ENCODE peak calls at places on chromosomes 5 and 9, in ten cellular contexts. One of them, this sample, is unnamed.

GRCh38 chr9:131728961-131729360 is 10.9 kb downstream of the RAPGEF1 start:
- DNase-seq in esophagus squamous epithelium: no peak
- DNase-seq in omental fat pad: no peak
- DNase-seq in astrocyte: no peak
- DNase-seq in stimulated activated CD4-positive, alpha-beta T cell treated with anti-CD3 and anti-CD28 coated beads, Interleukin-15, amount 100 ng/mL, for 1 hour: peak
- DNase-seq in mesendoderm: no peak
- DNase-seq in EH: no peak
- DNase-seq in Kasumi-1: no peak
- DNase-seq in A172: no peak
- DNase-seq in stimulated activated CD8-positive, alpha-beta memory T cell treated with anti-CD3 and anti-CD28 coated beads, Interleukin-12 subunit alpha, Interleukin-12 subunit beta, amount 100 ng/mL, for 1 hour: no peak
- DNase-seq in this sample: peak

GRCh38 chr5:7904170-7904569 is 35.2 kb downstream of the MTRR start:
- DNase-seq in stimulated activated CD4-positive, alpha-beta T cell treated with anti-CD3 and anti-CD28 coated beads, Interleukin-15, amount 100 ng/mL, for 1 hour: no peak
- DNase-seq in mesendoderm: peak
- DNase-seq in esophagus squamous epithelium: no peak
- DNase-seq in astrocyte: peak
- DNase-seq in omental fat pad: no peak
- DNase-seq in EH: peak
- DNase-seq in Kasumi-1: no peak
- DNase-seq in stimulated activated CD8-positive, alpha-beta memory T cell treated with anti-CD3 and anti-CD28 coated beads, Interleukin-12 subunit alpha, Interleukin-12 subunit beta, amount 100 ng/mL, for 1 hour: no peak
- DNase-seq in A172: peak
- DNase-seq in this sample: no peak

GRCh38 chr9:105912868-105913516 is 218.7 kb downstream of the TMEM38B start:
- DNase-seq in astrocyte: no peak
- DNase-seq in mesendoderm: peak
- DNase-seq in EH: peak
- DNase-seq in A172: no peak
- DNase-seq in omental fat pad: no peak
- DNase-seq in stimulated activated CD4-positive, alpha-beta T cell treated with anti-CD3 and anti-CD28 coated beads, Interleukin-15, amount 100 ng/mL, for 1 hour: no peak
- DNase-seq in Kasumi-1: no peak
- DNase-seq in stimulated activated CD8-positive, alpha-beta memory T cell treated with anti-CD3 and anti-CD28 coated beads, Interleukin-12 subunit alpha, Interleukin-12 subunit beta, amount 100 ng/mL, for 1 hour: no peak
- DNase-seq in esophagus squamous epithelium: no peak
- DNase-seq in this sample: no peak

GRCh38 chr5:150399158-150400019 is 13.3 kb downstream of the CD74 start:
- DNase-seq in stimulated activated CD4-positive, alpha-beta T cell treated with anti-CD3 and anti-CD28 coated beads, Interleukin-15, amount 100 ng/mL, for 1 hour: no peak
- DNase-seq in stimulated activated CD8-positive, alpha-beta memory T cell treated with anti-CD3 and anti-CD28 coated beads, Interleukin-12 subunit alpha, Interleukin-12 subunit beta, amount 100 ng/mL, for 1 hour: no peak
- DNase-seq in astrocyte: peak
- DNase-seq in esophagus squamous epithelium: no peak
- DNase-seq in EH: peak
- DNase-seq in Kasumi-1: no peak
- DNase-seq in omental fat pad: no peak
- DNase-seq in A172: no peak
- DNase-seq in mesendoderm: no peak
- DNase-seq in this sample: no peak

GRCh38 chr5:137621861-137622823 is 113.7 kb downstream of the KLHL3 start:
- DNase-seq in mesendoderm: no peak
- DNase-seq in stimulated activated CD4-positive, alpha-beta T cell treated with anti-CD3 and anti-CD28 coated beads, Interleukin-15, amount 100 ng/mL, for 1 hour: no peak
- DNase-seq in esophagus squamous epithelium: no peak
- DNase-seq in astrocyte: peak
- DNase-seq in stimulated activated CD8-positive, alpha-beta memory T cell treated with anti-CD3 and anti-CD28 coated beads, Interleukin-12 subunit alpha, Interleukin-12 subunit beta, amount 100 ng/mL, for 1 hour: no peak
- DNase-seq in Kasumi-1: no peak
- DNase-seq in EH: peak
- DNase-seq in omental fat pad: no peak
- DNase-seq in A172: peak
- DNase-seq in this sample: no peak

GRCh38 chr5:10858307-10858706 is 97.3 kb upstream of the DAP start:
- DNase-seq in omental fat pad: no peak
- DNase-seq in A172: no peak
- DNase-seq in stimulated activated CD8-positive, alpha-beta memory T cell treated with anti-CD3 and anti-CD28 coated beads, Interleukin-12 subunit alpha, Interleukin-12 subunit beta, amount 100 ng/mL, for 1 hour: no peak
- DNase-seq in astrocyte: no peak
- DNase-seq in stimulated activated CD4-positive, alpha-beta T cell treated with anti-CD3 and anti-CD28 coated beads, Interleukin-15, amount 100 ng/mL, for 1 hour: no peak
- DNase-seq in Kasumi-1: no peak
- DNase-seq in mesendoderm: no peak
- DNase-seq in EH: no peak
- DNase-seq in esophagus squamous epithelium: no peak
- DNase-seq in this sample: no peak

GRCh38 chr9:101235105-101235866 is 149.5 kb downstream of the BAAT start:
- DNase-seq in astrocyte: no peak
- DNase-seq in Kasumi-1: peak
- DNase-seq in esophagus squamous epithelium: no peak
- DNase-seq in EH: peak
- DNase-seq in A172: peak
- DNase-seq in omental fat pad: no peak
- DNase-seq in stimulated activated CD4-positive, alpha-beta T cell treated with anti-CD3 and anti-CD28 coated beads, Interleukin-15, amount 100 ng/mL, for 1 hour: no peak
- DNase-seq in mesendoderm: peak
- DNase-seq in stimulated activated CD8-positive, alpha-beta memory T cell treated with anti-CD3 and anti-CD28 coated beads, Interleukin-12 subunit alpha, Interleukin-12 subunit beta, amount 100 ng/mL, for 1 hour: no peak
- DNase-seq in this sample: no peak

GRCh38 chr9:134372621-134373267 is 46.5 kb downstream of the RXRA start:
- DNase-seq in EH: peak
- DNase-seq in mesendoderm: no peak
- DNase-seq in Kasumi-1: no peak
- DNase-seq in A172: peak
- DNase-seq in astrocyte: no peak
- DNase-seq in omental fat pad: no peak
- DNase-seq in esophagus squamous epithelium: no peak
- DNase-seq in stimulated activated CD4-positive, alpha-beta T cell treated with anti-CD3 and anti-CD28 coated beads, Interleukin-15, amount 100 ng/mL, for 1 hour: no peak
- DNase-seq in stimulated activated CD8-positive, alpha-beta memory T cell treated with anti-CD3 and anti-CD28 coated beads, Interleukin-12 subunit alpha, Interleukin-12 subunit beta, amount 100 ng/mL, for 1 hour: no peak
- DNase-seq in this sample: no peak

GRCh38 chr9:20291201-20291600 is 331.1 kb downstream of the MLLT3 start:
- DNase-seq in Kasumi-1: no peak
- DNase-seq in omental fat pad: no peak
- DNase-seq in stimulated activated CD4-positive, alpha-beta T cell treated with anti-CD3 and anti-CD28 coated beads, Interleukin-15, amount 100 ng/mL, for 1 hour: no peak
- DNase-seq in esophagus squamous epithelium: no peak
- DNase-seq in astrocyte: no peak
- DNase-seq in EH: no peak
- DNase-seq in A172: no peak
- DNase-seq in stimulated activated CD8-positive, alpha-beta memory T cell treated with anti-CD3 and anti-CD28 coated beads, Interleukin-12 subunit alpha, Interleukin-12 subunit beta, amount 100 ng/mL, for 1 hour: no peak
- DNase-seq in mesendoderm: no peak
- DNase-seq in this sample: no peak

GRCh38 chr9:127388856-127389238 is 8.1 kb upstream of the SLC2A8 start:
- DNase-seq in esophagus squamous epithelium: no peak
- DNase-seq in EH: no peak
- DNase-seq in stimulated activated CD4-positive, alpha-beta T cell treated with anti-CD3 and anti-CD28 coated beads, Interleukin-15, amount 100 ng/mL, for 1 hour: no peak
- DNase-seq in stimulated activated CD8-positive, alpha-beta memory T cell treated with anti-CD3 and anti-CD28 coated beads, Interleukin-12 subunit alpha, Interleukin-12 subunit beta, amount 100 ng/mL, for 1 hour: no peak
- DNase-seq in astrocyte: no peak
- DNase-seq in omental fat pad: no peak
- DNase-seq in A172: no peak
- DNase-seq in Kasumi-1: no peak
- DNase-seq in mesendoderm: no peak
- DNase-seq in this sample: no peak

GRCh38 chr9:99162759-99163364 is 57.9 kb downstream of the TGFBR1 start:
- DNase-seq in omental fat pad: no peak
- DNase-seq in A172: peak
- DNase-seq in astrocyte: peak
- DNase-seq in stimulated activated CD8-positive, alpha-beta memory T cell treated with anti-CD3 and anti-CD28 coated beads, Interleukin-12 subunit alpha, Interleukin-12 subunit beta, amount 100 ng/mL, for 1 hour: no peak
- DNase-seq in esophagus squamous epithelium: no peak
- DNase-seq in Kasumi-1: peak
- DNase-seq in stimulated activated CD4-positive, alpha-beta T cell treated with anti-CD3 and anti-CD28 coated beads, Interleukin-15, amount 100 ng/mL, for 1 hour: no peak
- DNase-seq in mesendoderm: peak
- DNase-seq in EH: peak
- DNase-seq in this sample: no peak

GRCh38 chr5:122653087-122654017 is 121.5 kb upstream of the SNX2 start:
- DNase-seq in astrocyte: peak
- DNase-seq in stimulated activated CD4-positive, alpha-beta T cell treated with anti-CD3 and anti-CD28 coated beads, Interleukin-15, amount 100 ng/mL, for 1 hour: no peak
- DNase-seq in stimulated activated CD8-positive, alpha-beta memory T cell treated with anti-CD3 and anti-CD28 coated beads, Interleukin-12 subunit alpha, Interleukin-12 subunit beta, amount 100 ng/mL, for 1 hour: no peak
- DNase-seq in Kasumi-1: no peak
- DNase-seq in omental fat pad: no peak
- DNase-seq in A172: no peak
- DNase-seq in EH: peak
- DNase-seq in mesendoderm: no peak
- DNase-seq in esophagus squamous epithelium: no peak
- DNase-seq in this sample: no peak

GRCh38 chr5:32504923-32505596 is 60.5 kb upstream of the ZFR start:
- DNase-seq in esophagus squamous epithelium: no peak
- DNase-seq in stimulated activated CD8-positive, alpha-beta memory T cell treated with anti-CD3 and anti-CD28 coated beads, Interleukin-12 subunit alpha, Interleukin-12 subunit beta, amount 100 ng/mL, for 1 hour: no peak
- DNase-seq in A172: peak
- DNase-seq in Kasumi-1: peak
- DNase-seq in mesendoderm: no peak
- DNase-seq in omental fat pad: no peak
- DNase-seq in stimulated activated CD4-positive, alpha-beta T cell treated with anti-CD3 and anti-CD28 coated beads, Interleukin-15, amount 100 ng/mL, for 1 hour: no peak
- DNase-seq in EH: peak
- DNase-seq in astrocyte: peak
- DNase-seq in this sample: no peak

GRCh38 chr5:72956324-72957140 is 691 bp downstream of the FCHO2 start:
- DNase-seq in A172: peak
- DNase-seq in mesendoderm: peak
- DNase-seq in esophagus squamous epithelium: no peak
- DNase-seq in EH: peak
- DNase-seq in Kasumi-1: peak
- DNase-seq in omental fat pad: peak
- DNase-seq in astrocyte: peak
- DNase-seq in stimulated activated CD8-positive, alpha-beta memory T cell treated with anti-CD3 and anti-CD28 coated beads, Interleukin-12 subunit alpha, Interleukin-12 subunit beta, amount 100 ng/mL, for 1 hour: peak
- DNase-seq in stimulated activated CD4-positive, alpha-beta T cell treated with anti-CD3 and anti-CD28 coated beads, Interleukin-15, amount 100 ng/mL, for 1 hour: no peak
- DNase-seq in this sample: no peak

GRCh38 chr5:56447232-56447631 is 214.1 kb upstream of the ANKRD55 start:
- DNase-seq in Kasumi-1: no peak
- DNase-seq in esophagus squamous epithelium: no peak
- DNase-seq in A172: no peak
- DNase-seq in stimulated activated CD8-positive, alpha-beta memory T cell treated with anti-CD3 and anti-CD28 coated beads, Interleukin-12 subunit alpha, Interleukin-12 subunit beta, amount 100 ng/mL, for 1 hour: no peak
- DNase-seq in omental fat pad: no peak
- DNase-seq in mesendoderm: no peak
- DNase-seq in stimulated activated CD4-positive, alpha-beta T cell treated with anti-CD3 and anti-CD28 coated beads, Interleukin-15, amount 100 ng/mL, for 1 hour: no peak
- DNase-seq in EH: peak
- DNase-seq in astrocyte: no peak
- DNase-seq in this sample: no peak

GRCh38 chr9:72473474-72474241 is 47.8 kb upstream of the TMC1 start:
- DNase-seq in esophagus squamous epithelium: no peak
- DNase-seq in omental fat pad: no peak
- DNase-seq in stimulated activated CD8-positive, alpha-beta memory T cell treated with anti-CD3 and anti-CD28 coated beads, Interleukin-12 subunit alpha, Interleukin-12 subunit beta, amount 100 ng/mL, for 1 hour: no peak
- DNase-seq in EH: peak
- DNase-seq in Kasumi-1: no peak
- DNase-seq in astrocyte: peak
- DNase-seq in stimulated activated CD4-positive, alpha-beta T cell treated with anti-CD3 and anti-CD28 coated beads, Interleukin-15, amount 100 ng/mL, for 1 hour: no peak
- DNase-seq in A172: peak
- DNase-seq in mesendoderm: no peak
- DNase-seq in this sample: no peak

GRCh38 chr9:34496149-34496712 is 26.6 kb downstream of the ENHO start:
- DNase-seq in A172: peak
- DNase-seq in astrocyte: no peak
- DNase-seq in EH: peak
- DNase-seq in Kasumi-1: no peak
- DNase-seq in esophagus squamous epithelium: no peak
- DNase-seq in mesendoderm: peak
- DNase-seq in omental fat pad: no peak
- DNase-seq in stimulated activated CD8-positive, alpha-beta memory T cell treated with anti-CD3 and anti-CD28 coated beads, Interleukin-12 subunit alpha, Interleukin-12 subunit beta, amount 100 ng/mL, for 1 hour: no peak
- DNase-seq in stimulated activated CD4-positive, alpha-beta T cell treated with anti-CD3 and anti-CD28 coated beads, Interleukin-15, amount 100 ng/mL, for 1 hour: no peak
- DNase-seq in this sample: no peak

GRCh38 chr5:32848681-32849080 is 137.6 kb downstream of the NPR3 start:
- DNase-seq in stimulated activated CD4-positive, alpha-beta T cell treated with anti-CD3 and anti-CD28 coated beads, Interleukin-15, amount 100 ng/mL, for 1 hour: no peak
- DNase-seq in EH: peak
- DNase-seq in A172: no peak
- DNase-seq in astrocyte: peak
- DNase-seq in esophagus squamous epithelium: no peak
- DNase-seq in mesendoderm: no peak
- DNase-seq in Kasumi-1: no peak
- DNase-seq in stimulated activated CD8-positive, alpha-beta memory T cell treated with anti-CD3 and anti-CD28 coated beads, Interleukin-12 subunit alpha, Interleukin-12 subunit beta, amount 100 ng/mL, for 1 hour: no peak
- DNase-seq in omental fat pad: no peak
- DNase-seq in this sample: no peak

GRCh38 chr5:116507941-116508655 is 66.5 kb downstream of the SEMA6A start:
- DNase-seq in stimulated activated CD8-positive, alpha-beta memory T cell treated with anti-CD3 and anti-CD28 coated beads, Interleukin-12 subunit alpha, Interleukin-12 subunit beta, amount 100 ng/mL, for 1 hour: no peak
- DNase-seq in stimulated activated CD4-positive, alpha-beta T cell treated with anti-CD3 and anti-CD28 coated beads, Interleukin-15, amount 100 ng/mL, for 1 hour: no peak
- DNase-seq in Kasumi-1: no peak
- DNase-seq in EH: no peak
- DNase-seq in omental fat pad: no peak
- DNase-seq in A172: no peak
- DNase-seq in esophagus squamous epithelium: no peak
- DNase-seq in mesendoderm: no peak
- DNase-seq in astrocyte: no peak
- DNase-seq in this sample: no peak

GRCh38 chr9:110626109-110626829 is 42.3 kb upstream of the MUSK start:
- DNase-seq in stimulated activated CD4-positive, alpha-beta T cell treated with anti-CD3 and anti-CD28 coated beads, Interleukin-15, amount 100 ng/mL, for 1 hour: no peak
- DNase-seq in Kasumi-1: no peak
- DNase-seq in stimulated activated CD8-positive, alpha-beta memory T cell treated with anti-CD3 and anti-CD28 coated beads, Interleukin-12 subunit alpha, Interleukin-12 subunit beta, amount 100 ng/mL, for 1 hour: no peak
- DNase-seq in mesendoderm: peak
- DNase-seq in astrocyte: peak
- DNase-seq in EH: peak
- DNase-seq in A172: peak
- DNase-seq in esophagus squamous epithelium: no peak
- DNase-seq in omental fat pad: no peak
- DNase-seq in this sample: no peak

This sample was measured in central memory CD8-positive, alpha-beta T cell.